ENCODE peak calls at places on chromosomes 13 and 19, in eight cellular contexts. O, Y, C, T, P, H, S and W are unnamed samples. For H3K9me3, the result is how much of the 10 kb centered on the place peaks cover.

GRCh38 chr13:101649490-101650126 is 197.1 kb downstream of the ITGBL1 start:
- DNase-seq in T (peak), Y (no peak), S (no peak), P (no peak), C (peak), O (no peak), H (peak), W (no peak)

GRCh38 chr13:24134772-24135171 is 25.7 kb upstream of the SPATA13 start:
- DNase-seq in T (peak), C (no peak), P (no peak), S (no peak), Y (no peak), H (peak), O (no peak), W (no peak)

GRCh38 chr19:737591-738093 is 13.3 kb upstream of the MISP start:
- DNase-seq in C (no peak), H (no peak), P (peak), S (peak), Y (no peak), O (no peak), T (peak), W (peak)

GRCh38 chr19:21202865-21203494 is 61.1 kb downstream of the ZNF431 start:
- DNase-seq in S (peak), C (peak), T (peak), H (peak), P (peak), Y (no peak), O (no peak), W (no peak)

GRCh38 chr13:30752201-30752797 is 17.0 kb downstream of the ALOX5AP start:
- DNase-seq in P (peak), O (no peak), H (peak), C (no peak), S (no peak), T (peak), Y (peak), W (no peak)

GRCh38 chr19:33245948-33246728 is 20.5 kb upstream of the SLC7A10 start:
- DNase-seq in C (no peak), Y (no peak), S (peak), O (no peak), H (no peak), P (no peak), T (no peak), W (no peak)

GRCh38 chr13:90493667-90494066 is 853.8 kb upstream of the MIR17HG start:
- DNase-seq in T (no peak), C (no peak), P (no peak), O (no peak), Y (no peak), H (no peak), S (no peak), W (no peak)

GRCh38 chr19:4575978-4576933 is 16.8 kb upstream of the SEMA6B start:
- DNase-seq in C (no peak), P (peak), S (peak), Y (peak), O (peak), T (peak), H (peak), W (peak)

GRCh38 chr13:107339209-107339608 is 771.3 kb upstream of the ARGLU1 start:
- DNase-seq in P (no peak), Y (no peak), H (peak), S (no peak), T (peak), C (no peak), O (no peak), W (no peak)

GRCh38 chr19:15126511-15126910 is 19.3 kb downstream of the SYDE1 start:
- DNase-seq in T (no peak), H (no peak), C (no peak), P (no peak), S (no peak), O (no peak), Y (no peak), W (no peak)

GRCh38 chr13:42758515-42758914 is 22.9 kb upstream of the FAM216B start:
- DNase-seq in C (no peak), S (no peak), Y (no peak), T (no peak), O (no peak), H (no peak), P (no peak), W (no peak)

GRCh38 chr13:42762917-42763316 is 18.5 kb upstream of the FAM216B start:
- DNase-seq in T (peak), P (no peak), C (no peak), H (peak), Y (no peak), O (no peak), S (no peak), W (no peak)

GRCh38 chr13:42757678-42758420 is 23.5 kb upstream of the FAM216B start:
- DNase-seq in H (no peak), P (no peak), C (no peak), Y (no peak), S (no peak), T (no peak), O (no peak), W (no peak)

GRCh38 chr13:42762251-42762650 is 19.1 kb upstream of the FAM216B start:
- DNase-seq in O (no peak), Y (no peak), P (no peak), H (peak), T (peak), C (no peak), S (no peak), W (no peak)

GRCh38 chr13:42760949-42761348 is 20.4 kb upstream of the FAM216B start:
- DNase-seq in H (peak), C (no peak), T (peak), S (no peak), O (no peak), P (no peak), Y (no peak), W (no peak)
- H3K9me3 ChIP-seq in H (under half), C (under half), T (under half), S (under half), O (under half), P (under half), Y (under half), W (under half)

DNA sequence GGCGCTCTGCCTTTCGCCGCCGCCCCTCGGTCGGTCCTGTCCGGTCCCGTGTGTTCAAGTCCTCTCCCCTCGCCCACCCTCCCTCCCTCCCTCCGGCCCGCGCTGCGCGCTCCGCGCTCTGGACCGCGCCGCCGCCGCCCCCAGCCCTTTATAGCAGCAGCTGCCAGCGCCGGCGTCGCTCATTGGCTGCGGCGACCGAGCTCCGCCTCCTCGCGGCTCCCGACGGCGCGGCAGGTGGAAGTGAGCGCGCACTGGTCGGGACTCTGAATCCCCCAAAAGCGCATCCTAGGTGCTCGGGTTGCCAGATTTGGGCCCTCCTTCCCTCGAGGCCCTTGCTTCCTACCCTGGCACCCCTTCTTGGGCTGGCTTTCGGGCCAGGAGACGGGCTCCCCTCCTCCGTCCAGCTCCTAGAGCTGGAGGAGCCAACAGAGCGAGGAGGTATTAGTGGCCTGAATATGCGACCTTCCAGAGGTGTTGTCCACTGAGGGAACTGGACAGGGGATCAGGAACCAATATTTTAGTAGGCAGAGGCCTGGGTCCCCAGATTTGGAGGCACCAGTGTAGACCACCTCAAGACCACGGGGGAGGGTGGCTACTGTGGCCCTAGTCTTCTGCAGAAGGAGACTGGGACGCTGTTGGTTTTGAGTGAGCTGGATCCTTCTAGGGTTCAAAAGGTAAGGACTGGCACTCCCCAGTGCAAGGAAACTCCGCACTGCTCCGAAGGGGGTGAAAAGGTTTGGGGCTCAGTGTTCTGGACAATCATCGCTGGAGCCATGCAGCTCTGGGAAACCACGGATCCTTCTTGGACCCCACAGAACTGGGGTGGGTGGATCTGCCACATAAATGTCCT is at the start of gene ELAVL3:
- DNase-seq in H (no peak), S (peak), O (no peak), C (no peak), Y (no peak), P (peak), T (no peak), W (no peak)
- H3K4me3 ChIP-seq in H (no peak), S (peak), O (no peak), C (no peak), Y (peak), P (peak), T (no peak), W (no peak)

GRCh38 chr19:36051236-36051635 is 2.8 kb downstream of the THAP8 start:
- DNase-seq in S (no peak), T (peak), H (no peak), Y (no peak), P (peak), O (no peak), C (no peak), W (no peak)
- TF ChIP-seq CTCF in S (no peak), T (peak), H (no peak), Y (no peak), P (peak), O (no peak), C (no peak), W (no peak)

DNA sequence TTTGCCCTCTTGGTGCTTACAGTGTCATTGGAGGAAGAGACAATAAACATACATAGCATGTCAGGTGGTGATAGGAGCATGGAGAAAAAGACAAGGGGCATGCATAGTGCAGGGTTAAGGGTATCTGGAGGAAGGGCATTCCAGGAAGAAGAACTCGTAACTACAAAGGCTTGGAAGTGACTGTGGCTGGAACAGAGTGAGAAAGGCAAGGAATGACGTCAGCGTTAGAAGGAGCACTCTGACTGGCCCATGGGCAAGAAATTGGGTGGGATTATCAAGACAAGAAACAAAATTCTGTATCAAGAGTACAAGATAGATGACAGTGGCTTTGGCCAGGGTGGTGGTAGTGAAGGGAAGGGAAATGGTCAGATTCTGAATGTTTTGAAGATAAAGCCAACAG is 11.2 kb downstream of the SMIM17 start:
- DNase-seq in P (no peak), H (no peak), O (no peak), S (no peak), Y (no peak), C (no peak), T (no peak), W (no peak)
- H3K9me3 ChIP-seq in P (under half), H (under half), O (under half), S (under half), Y (under half), C (under half), T (under half), W (under half)

GRCh38 chr19:12786149-12786870 is 5.0 kb upstream of the JUNB start:
- DNase-seq in C (peak), H (no peak), T (no peak), O (peak), Y (peak), S (peak), P (no peak), W (peak)

GRCh38 chr19:12784394-12784870 is 6.9 kb upstream of the JUNB start:
- DNase-seq in H (no peak), T (no peak), O (no peak), C (peak), P (no peak), S (no peak), Y (no peak), W (no peak)

GRCh38 chr19:12784871-12785430 is 6.3 kb upstream of the JUNB start:
- DNase-seq in Y (no peak), T (no peak), H (no peak), S (peak), O (no peak), C (peak), P (no peak), W (no peak)

GRCh38 chr19:12786950-12787349 is 4.3 kb upstream of the JUNB start:
- DNase-seq in Y (no peak), T (no peak), H (no peak), S (no peak), O (no peak), C (no peak), P (no peak), W (no peak)

DNA sequence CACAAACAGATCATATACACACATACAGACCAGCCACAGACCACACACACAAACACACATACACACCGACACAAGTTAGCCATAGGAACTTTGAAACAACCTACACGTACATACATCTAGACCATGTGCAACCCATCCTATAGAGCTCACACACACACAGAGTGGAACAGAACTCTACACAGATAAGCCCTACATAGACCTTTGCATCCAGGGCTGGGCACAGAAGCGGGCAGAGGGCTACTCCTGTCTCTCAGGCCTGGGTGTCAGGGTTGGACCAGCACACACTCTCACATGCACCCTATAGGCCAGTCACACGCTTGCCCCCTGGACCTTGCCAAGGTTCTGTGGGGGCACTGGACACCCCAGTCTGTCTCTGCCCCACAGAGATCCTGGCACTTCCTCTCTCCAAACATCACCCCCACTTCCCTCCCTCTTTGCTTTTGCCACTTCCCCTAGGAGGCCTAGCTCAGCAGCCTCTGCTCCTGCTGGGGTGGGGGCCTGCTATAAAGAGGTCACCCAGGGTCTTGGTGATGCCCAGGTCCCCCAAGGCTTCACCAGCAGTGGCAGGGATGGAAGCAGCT is 5.8 kb upstream of the JUNB start:
- DNase-seq in P (no peak), O (no peak), H (no peak), T (no peak), C (peak), S (no peak), Y (no peak), W (peak)
- H3K4me3 ChIP-seq in P (no peak), O (no peak), H (no peak), T (no peak), C (peak), S (no peak), Y (no peak), W (no peak)

DNA sequence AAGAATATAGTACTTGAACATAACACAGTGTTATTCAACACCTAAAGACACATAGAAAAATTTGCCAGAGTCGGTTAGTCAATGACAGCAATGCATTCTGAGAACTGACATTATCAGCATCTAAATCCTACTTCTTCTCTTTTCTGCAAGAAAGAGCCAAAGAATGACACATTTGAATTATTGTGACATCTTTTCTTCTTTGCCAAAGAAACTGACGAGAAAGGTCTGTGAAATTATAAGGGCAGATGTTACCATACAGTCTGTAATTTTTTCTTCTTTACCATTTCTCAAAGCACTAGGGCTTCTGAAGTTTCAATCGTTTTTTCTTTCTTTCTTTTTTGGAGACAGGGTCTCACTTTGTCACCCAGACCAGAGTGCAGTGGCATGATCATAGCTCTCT is 350.9 kb upstream of the NBEA start:
- DNase-seq in O (no peak), P (no peak), C (no peak), S (no peak), Y (no peak), H (no peak), T (no peak), W (no peak)
- TF ChIP-seq CTCF in O (no peak), P (no peak), C (no peak), S (no peak), Y (no peak), H (no peak), T (no peak), W (no peak)

GRCh38 chr13:51645154-51645650 is 60.9 kb downstream of the WDFY2 start:
- DNase-seq in S (no peak), P (no peak), H (peak), O (no peak), Y (no peak), T (peak), C (peak), W (no peak)

GRCh38 chr13:51646041-51646670 is 61.9 kb downstream of the WDFY2 start:
- DNase-seq in O (no peak), T (no peak), Y (no peak), H (no peak), P (no peak), C (no peak), S (no peak), W (no peak)

GRCh38 chr13:51643882-51644281 is 59.6 kb downstream of the WDFY2 start:
- DNase-seq in T (peak), S (no peak), O (no peak), P (no peak), Y (no peak), H (peak), C (peak), W (no peak)

GRCh38 chr13:51644649-51645048 is 60.4 kb downstream of the WDFY2 start:
- DNase-seq in H (peak), Y (no peak), O (no peak), C (peak), P (no peak), T (peak), S (no peak), W (no peak)

DNA sequence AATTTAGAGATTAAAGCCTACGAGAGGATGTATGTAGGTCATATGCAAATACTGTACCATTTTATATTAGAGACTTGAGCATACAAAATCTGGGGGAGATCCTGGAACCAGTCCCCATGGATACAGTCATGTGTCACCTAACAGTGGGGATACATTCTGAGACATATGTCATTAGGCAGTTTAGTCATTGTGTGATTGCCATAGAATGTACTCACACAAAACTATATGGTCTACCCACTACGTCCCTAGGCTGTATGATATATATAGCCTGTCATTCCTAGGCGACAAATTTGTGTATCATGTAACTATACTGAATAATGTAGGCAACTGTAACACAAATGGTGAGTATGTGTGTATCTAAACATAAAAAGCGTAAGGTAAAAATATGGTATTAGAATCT is 62.8 kb downstream of the WDFY2 start:
- DNase-seq in Y (no peak), O (no peak), C (no peak), P (no peak), T (no peak), H (no peak), S (no peak), W (no peak)
- H3K9me3 ChIP-seq in Y (under half), O (under half), C (under half), P (under half), T (under half), H (under half), S (under half), W (under half)